ENCODE peak calls at places on chromosomes 12 and 14, in four cellular contexts. H is ovary; N is CD4-positive, alpha-beta T cell; I is H7. A is an unnamed sample.

GRCh38 chr14:103138483-103139370 is 15.5 kb downstream of the TNFAIP2 start:
- DNase-seq in H (no peak), I (peak; percentile 90), N (no peak), A (no peak)

GRCh38 chr12:22722779-22723178 is 97.8 kb downstream of the ETNK1 start:
- DNase-seq in I (no peak), N (no peak), H (no peak), A (no peak)

GRCh38 chr12:5003025-5003666 is 40.5 kb upstream of the KCNA5 start:
- DNase-seq in H (no peak), N (no peak), I (peak; percentile 83), A (peak; percentile 50)

GRCh38 chr12:68403711-68404110 is 71.5 kb upstream of the MDM1 start:
- DNase-seq in H (no peak), I (no peak), N (no peak), A (no peak)

GRCh38 chr12:27252934-27253333 is 8.8 kb downstream of the STK38L start:
- DNase-seq in I (no peak), H (no peak), N (no peak), A (no peak)

GRCh38 chr12:24596768-24597388 is 352.0 kb downstream of the BCAT1 start:
- DNase-seq in N (no peak), H (no peak), I (peak; percentile 57), A (no peak)

GRCh38 chr12:124862768-124863408 is 776 bp downstream of the SCARB1 start:
- DNase-seq in H (no peak), I (peak; percentile 67), N (no peak), A (peak; percentile 14)

GRCh38 chr12:2682301-2683282 is 112.2 kb upstream of the FKBP4 start:
- DNase-seq in H (no peak), N (peak; percentile 39), I (peak; percentile 79), A (no peak)

GRCh38 chr12:32471601-32472001 is 72.2 kb downstream of the FGD4 start:
- DNase-seq in H (no peak), N (no peak), I (no peak), A (no peak)

GRCh38 chr14:24117179-24117578 is 2.4 kb upstream of the NRL start:
- DNase-seq in I (no peak), H (no peak), N (no peak), A (no peak)

GRCh38 chr12:57759360-57759980 is 4.6 kb downstream of the MARCHF9 start:
- DNase-seq in I (peak; percentile 76), H (no peak), N (peak; percentile 38), A (no peak)

GRCh38 chr12:6226002-6226700 is 26.0 kb downstream of the CD9 start:
- DNase-seq in H (peak; percentile 85), N (no peak), I (no peak), A (peak; percentile 91)

GRCh38 chr14:69943084-69943797 is 64.0 kb downstream of the SMOC1 start:
- DNase-seq in N (no peak), H (no peak), I (no peak), A (no peak)

GRCh38 chr12:60577607-60578006 is 981.8 kb downstream of the SLC16A7 start:
- DNase-seq in I (no peak), N (no peak), H (no peak), A (no peak)

GRCh38 chr14:65412881-65413738 is 580 bp downstream of the FUT8 start:
- DNase-seq in N (peak; percentile 50), I (peak; percentile 69), H (peak; percentile 10), A (peak; percentile 57)

GRCh38 chr12:57815177-57816000 is 3.1 kb downstream of the AVIL start:
- DNase-seq in I (peak; percentile 80), N (no peak), H (no peak), A (no peak)

GRCh38 chr12:65171870-65172269 is 2.5 kb downstream of the LEMD3 start:
- DNase-seq in H (no peak), N (no peak), I (no peak), A (no peak)

GRCh38 chr12:120397827-120398563 is 29.0 kb upstream of the MSI1 start:
- DNase-seq in I (peak; percentile 66), N (no peak), H (no peak), A (peak; percentile 8)

GRCh38 chr12:58915634-58916033 is 4.7 kb downstream of the LRIG3 start:
- DNase-seq in N (no peak), H (peak; percentile 33), I (peak; percentile 13), A (peak; percentile 52)

GRCh38 chr12:1865284-1865866 is 45.0 kb downstream of the LRTM2 start:
- DNase-seq in I (no peak), N (no peak), H (no peak), A (no peak)

GRCh38 chr12:75390156-75390898 is 562 bp upstream of the GLIPR1L2 start:
- DNase-seq in H (no peak), I (no peak), N (no peak), A (no peak)

GRCh38 chr12:112116232-112117060 is 7.9 kb upstream of the NAA25 start:
- DNase-seq in I (peak; percentile 85), N (no peak), H (peak; percentile 64), A (no peak)

GRCh38 chr12:127722651-127723050 is 544.3 kb upstream of the TMEM132C start:
- DNase-seq in N (no peak), I (no peak), H (no peak), A (no peak)

GRCh38 chr14:28163261-28163660 is 603.3 kb upstream of the FOXG1 start:
- DNase-seq in N (no peak), H (no peak), I (no peak), A (no peak)

GRCh38 chr12:34396006-34396860 is 373.9 kb downstream of the ALG10 start:
- DNase-seq in N (peak; percentile 2), I (peak; percentile 20), H (peak; percentile 2), A (peak; percentile 3)

GRCh38 chr14:99357856-99358390 is 85.9 kb upstream of the BCL11B start:
- DNase-seq in H (no peak), N (no peak), I (no peak), A (no peak)

GRCh38 chr14:46048127-46048526 is 603.5 kb downstream of the RPL10L start:
- DNase-seq in H (no peak), N (no peak), I (peak; percentile 2), A (no peak)

GRCh38 chr12:82663893-82664292 is 22.8 kb upstream of the TMTC2 start:
- DNase-seq in H (no peak), I (no peak), N (no peak), A (no peak)

DNA sequence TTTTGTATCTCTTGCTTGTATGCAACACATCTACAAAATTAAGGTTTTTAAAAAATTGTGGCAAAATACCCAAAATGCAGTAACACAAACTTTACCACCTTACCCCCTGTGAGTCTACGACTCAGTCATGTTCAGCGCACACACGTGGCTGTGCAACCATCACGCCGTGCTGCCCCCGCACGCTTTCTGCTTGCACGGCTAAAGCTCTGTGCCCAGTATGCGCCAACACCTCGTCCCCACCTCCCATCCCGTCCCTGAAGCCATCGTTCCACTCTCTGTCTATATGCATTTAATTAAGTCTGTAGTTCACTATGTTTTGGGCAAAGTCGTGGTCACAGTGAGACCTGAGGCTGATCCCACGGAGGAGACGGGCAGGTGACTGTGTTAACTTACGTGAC is 36.4 kb downstream of the FZD10 start:
- DNase-seq in H (no peak), N (no peak), I (no peak), A (no peak)
- H3K27me3 ChIP-seq in H (no peaks in the 10 kb centered on the region), N (no peaks in the 10 kb centered on the region), I (peaks cover 3% of the 10 kb centered on the region), A (no peaks in the 10 kb centered on the region)

DNA sequence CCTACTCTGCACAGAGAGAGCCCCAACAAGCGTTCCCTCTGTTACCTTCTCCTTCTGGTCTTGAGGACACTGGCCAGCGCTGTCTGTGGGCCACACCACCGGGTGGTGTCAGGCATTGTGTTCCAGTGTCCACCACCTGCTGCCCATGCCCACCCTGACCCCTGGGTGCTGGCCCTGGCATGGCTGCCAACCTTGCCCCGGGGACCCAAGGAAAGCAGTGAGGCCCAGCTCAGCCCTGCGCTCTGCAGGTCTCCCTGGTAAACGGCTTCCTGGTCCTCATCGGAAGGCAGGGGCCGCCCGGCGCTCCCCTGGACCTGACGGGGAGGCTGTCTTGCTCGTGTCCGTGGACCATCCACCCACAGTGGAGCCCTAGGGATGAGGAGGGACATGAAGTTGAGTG is 21.8 kb upstream of the MEG3 start:
- DNase-seq in N (no peak), H (no peak), I (no peak), A (no peak)
- H3K27me3 ChIP-seq in N (peaks cover 5% of the 10 kb centered on the region), H (no peaks in the 10 kb centered on the region), I (no peaks in the 10 kb centered on the region), A (no peaks in the 10 kb centered on the region)

GRCh38 chr14:105126970-105127307 is 41.6 kb downstream of the JAG2 start:
- DNase-seq in I (peak; percentile 41), H (no peak), N (no peak), A (no peak)
- H3K27me3 ChIP-seq in I (no peaks in the 10 kb centered on the region), H (no peaks in the 10 kb centered on the region), N (no peaks in the 10 kb centered on the region), A (no peaks in the 10 kb centered on the region)

DNA sequence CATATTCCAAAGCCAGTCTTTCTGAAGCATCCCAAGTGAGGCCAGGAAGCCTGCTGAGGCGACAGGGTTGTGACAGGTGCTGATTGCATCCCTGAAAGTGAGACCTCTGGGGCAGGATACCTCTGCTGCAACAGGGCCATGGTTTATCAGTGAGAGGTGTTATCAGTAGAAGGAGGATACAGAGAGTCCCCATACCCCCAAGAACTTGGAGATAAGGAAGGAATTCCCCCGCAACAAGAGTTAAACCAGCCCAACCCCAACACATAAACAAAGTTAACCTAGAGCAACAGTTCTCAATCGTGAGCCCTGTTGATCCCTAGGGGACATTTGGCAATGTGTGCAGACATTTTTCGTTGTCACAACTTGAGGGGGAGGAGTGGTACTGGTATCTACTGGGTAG is 233.1 kb upstream of the NOS1 start:
- DNase-seq in N (no peak), I (no peak), H (no peak), A (no peak)
- H3K27me3 ChIP-seq in N (no peaks in the 10 kb centered on the region), I (no peaks in the 10 kb centered on the region), H (no peaks in the 10 kb centered on the region), A (no peaks in the 10 kb centered on the region)

GRCh38 chr12:53782093-53782703 is 30.4 kb upstream of the CISTR start:
- DNase-seq in I (no peak), N (no peak), H (no peak), A (no peak)
- H3K27me3 ChIP-seq in I (no peaks in the 10 kb centered on the region), N (peaks cover 48% of the 10 kb centered on the region), H (no peaks in the 10 kb centered on the region), A (no peaks in the 10 kb centered on the region)

GRCh38 chr12:132335179-132335756 is 5.9 kb upstream of the GALNT9 start:
- DNase-seq in N (no peak), I (no peak), H (no peak), A (no peak)
- H3K27me3 ChIP-seq in N (peaks cover 21% of the 10 kb centered on the region), I (peaks cover 7% of the 10 kb centered on the region), H (no peaks in the 10 kb centered on the region), A (peaks cover 20% of the 10 kb centered on the region)

DNA sequence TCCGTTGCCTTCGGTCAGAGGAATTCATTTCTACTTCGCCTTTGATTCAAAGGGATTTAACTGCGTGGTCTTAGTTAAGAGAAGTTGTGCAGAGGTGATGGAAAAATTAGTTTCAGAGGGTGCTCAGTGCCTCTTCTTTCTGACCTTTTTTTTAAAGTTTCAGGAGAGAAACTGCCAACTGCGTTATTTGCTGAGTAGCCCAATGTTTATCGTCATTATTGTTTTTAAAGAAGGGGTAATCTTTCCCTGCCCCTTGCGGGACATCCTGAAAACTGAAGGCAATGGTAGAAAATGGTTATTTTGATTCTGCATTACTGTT is 11.0 kb downstream of the OTX2 start:
- DNase-seq in H (no peak), I (no peak), N (no peak), A (no peak)
- H3K27me3 ChIP-seq in H (no peaks in the 10 kb centered on the region), I (peaks cover 77% of the 10 kb centered on the region), N (peaks cover 100% of the 10 kb centered on the region), A (peaks cover 67% of the 10 kb centered on the region)

GRCh38 chr14:56555921-56556570 is 23.6 kb upstream of the TMEM260 start:
- DNase-seq in N (no peak), I (peak; percentile 26), H (no peak), A (no peak)
- H3K27me3 ChIP-seq in N (peaks cover 12% of the 10 kb centered on the region), I (no peaks in the 10 kb centered on the region), H (no peaks in the 10 kb centered on the region), A (no peaks in the 10 kb centered on the region)